ENCODE peak calls at places on chromosomes 7 and 10, in six cellular contexts. One of them, this sample, is unnamed.

GRCh38 chr7:72413290-72413689 is 1.2 kb upstream of the CALN1 start:
- DNase-seq in foreskin keratinocyte: no peak
- DNase-seq in NCI-H82: no peak
- DNase-seq in nucleus accumbens: no peak
- DNase-seq in endothelial cell: no peak
- DNase-seq in stimulated activated CD4-positive, alpha-beta T cell treated with anti-CD3 and anti-CD28 coated beads, Interleukin-4, amount 100 ng/mL, for 24 hours: no peak
- DNase-seq in this sample: no peak

GRCh38 chr7:76358053-76358477 is 726 bp downstream of the YWHAG start:
- DNase-seq in NCI-H82: peak
- DNase-seq in stimulated activated CD4-positive, alpha-beta T cell treated with anti-CD3 and anti-CD28 coated beads, Interleukin-4, amount 100 ng/mL, for 24 hours: peak
- DNase-seq in nucleus accumbens: peak
- DNase-seq in endothelial cell: peak
- DNase-seq in foreskin keratinocyte: no peak
- DNase-seq in this sample: no peak

GRCh38 chr10:68423522-68423921 is 16.4 kb upstream of the RUFY2 start:
- DNase-seq in stimulated activated CD4-positive, alpha-beta T cell treated with anti-CD3 and anti-CD28 coated beads, Interleukin-4, amount 100 ng/mL, for 24 hours: peak
- DNase-seq in nucleus accumbens: no peak
- DNase-seq in foreskin keratinocyte: no peak
- DNase-seq in endothelial cell: peak
- DNase-seq in NCI-H82: no peak
- DNase-seq in this sample: no peak

GRCh38 chr7:18638594-18639452 is 143.3 kb downstream of the HDAC9 start:
- DNase-seq in NCI-H82: no peak
- DNase-seq in foreskin keratinocyte: no peak
- DNase-seq in endothelial cell: no peak
- DNase-seq in nucleus accumbens: no peak
- DNase-seq in stimulated activated CD4-positive, alpha-beta T cell treated with anti-CD3 and anti-CD28 coated beads, Interleukin-4, amount 100 ng/mL, for 24 hours: peak
- DNase-seq in this sample: no peak

GRCh38 chr7:50068850-50069551 is 24.0 kb downstream of the ZPBP start:
- DNase-seq in foreskin keratinocyte: peak
- DNase-seq in stimulated activated CD4-positive, alpha-beta T cell treated with anti-CD3 and anti-CD28 coated beads, Interleukin-4, amount 100 ng/mL, for 24 hours: peak
- DNase-seq in endothelial cell: no peak
- DNase-seq in NCI-H82: no peak
- DNase-seq in nucleus accumbens: peak
- DNase-seq in this sample: peak

GRCh38 chr10:32207544-32207943 is 139.4 kb downstream of the EPC1 start:
- DNase-seq in foreskin keratinocyte: no peak
- DNase-seq in stimulated activated CD4-positive, alpha-beta T cell treated with anti-CD3 and anti-CD28 coated beads, Interleukin-4, amount 100 ng/mL, for 24 hours: peak
- DNase-seq in NCI-H82: peak
- DNase-seq in nucleus accumbens: no peak
- DNase-seq in endothelial cell: peak
- DNase-seq in this sample: no peak

GRCh38 chr7:94301024-94301588 is 93.6 kb upstream of the COL1A2 start:
- DNase-seq in NCI-H82: peak
- DNase-seq in stimulated activated CD4-positive, alpha-beta T cell treated with anti-CD3 and anti-CD28 coated beads, Interleukin-4, amount 100 ng/mL, for 24 hours: no peak
- DNase-seq in nucleus accumbens: no peak
- DNase-seq in foreskin keratinocyte: peak
- DNase-seq in endothelial cell: peak
- DNase-seq in this sample: peak

GRCh38 chr7:10934292-10934691 is 39.4 kb upstream of the PHF14 start:
- DNase-seq in foreskin keratinocyte: no peak
- DNase-seq in endothelial cell: no peak
- DNase-seq in nucleus accumbens: no peak
- DNase-seq in NCI-H82: no peak
- DNase-seq in stimulated activated CD4-positive, alpha-beta T cell treated with anti-CD3 and anti-CD28 coated beads, Interleukin-4, amount 100 ng/mL, for 24 hours: no peak
- DNase-seq in this sample: no peak

GRCh38 chr10:17026686-17027485 is 102.7 kb downstream of the CUBN start:
- DNase-seq in NCI-H82: no peak
- DNase-seq in stimulated activated CD4-positive, alpha-beta T cell treated with anti-CD3 and anti-CD28 coated beads, Interleukin-4, amount 100 ng/mL, for 24 hours: peak
- DNase-seq in foreskin keratinocyte: peak
- DNase-seq in endothelial cell: no peak
- DNase-seq in nucleus accumbens: no peak
- DNase-seq in this sample: no peak

GRCh38 chr10:88091490-88092061 is 228.2 kb downstream of the PTEN start:
- DNase-seq in stimulated activated CD4-positive, alpha-beta T cell treated with anti-CD3 and anti-CD28 coated beads, Interleukin-4, amount 100 ng/mL, for 24 hours: peak
- DNase-seq in NCI-H82: no peak
- DNase-seq in nucleus accumbens: no peak
- DNase-seq in endothelial cell: no peak
- DNase-seq in foreskin keratinocyte: peak
- DNase-seq in this sample: peak

GRCh38 chr7:150908173-150908572 is 55.9 kb downstream of the AOC1 start:
- DNase-seq in nucleus accumbens: no peak
- DNase-seq in stimulated activated CD4-positive, alpha-beta T cell treated with anti-CD3 and anti-CD28 coated beads, Interleukin-4, amount 100 ng/mL, for 24 hours: no peak
- DNase-seq in foreskin keratinocyte: no peak
- DNase-seq in NCI-H82: no peak
- DNase-seq in endothelial cell: no peak
- DNase-seq in this sample: no peak

GRCh38 chr7:155412416-155413253 is 45.3 kb upstream of the EN2 start:
- DNase-seq in stimulated activated CD4-positive, alpha-beta T cell treated with anti-CD3 and anti-CD28 coated beads, Interleukin-4, amount 100 ng/mL, for 24 hours: peak
- DNase-seq in NCI-H82: peak
- DNase-seq in nucleus accumbens: peak
- DNase-seq in foreskin keratinocyte: no peak
- DNase-seq in endothelial cell: peak
- DNase-seq in this sample: no peak

GRCh38 chr7:157855016-157855415 is 518.2 kb downstream of the DNAJB6 start:
- DNase-seq in foreskin keratinocyte: no peak
- DNase-seq in stimulated activated CD4-positive, alpha-beta T cell treated with anti-CD3 and anti-CD28 coated beads, Interleukin-4, amount 100 ng/mL, for 24 hours: no peak
- DNase-seq in endothelial cell: no peak
- DNase-seq in NCI-H82: no peak
- DNase-seq in nucleus accumbens: no peak
- DNase-seq in this sample: no peak

GRCh38 chr10:11210211-11210922 is 192.7 kb downstream of the CELF2 start:
- DNase-seq in NCI-H82: no peak
- DNase-seq in stimulated activated CD4-positive, alpha-beta T cell treated with anti-CD3 and anti-CD28 coated beads, Interleukin-4, amount 100 ng/mL, for 24 hours: no peak
- DNase-seq in foreskin keratinocyte: no peak
- DNase-seq in nucleus accumbens: no peak
- DNase-seq in endothelial cell: no peak
- DNase-seq in this sample: no peak

GRCh38 chr7:106848851-106849442 is 16.1 kb upstream of the PIK3CG start:
- DNase-seq in nucleus accumbens: no peak
- DNase-seq in stimulated activated CD4-positive, alpha-beta T cell treated with anti-CD3 and anti-CD28 coated beads, Interleukin-4, amount 100 ng/mL, for 24 hours: no peak
- DNase-seq in endothelial cell: no peak
- DNase-seq in foreskin keratinocyte: no peak
- DNase-seq in NCI-H82: no peak
- DNase-seq in this sample: no peak

GRCh38 chr10:71623986-71624291 is 95.6 kb downstream of the C10orf105 start:
- DNase-seq in foreskin keratinocyte: no peak
- DNase-seq in NCI-H82: no peak
- DNase-seq in stimulated activated CD4-positive, alpha-beta T cell treated with anti-CD3 and anti-CD28 coated beads, Interleukin-4, amount 100 ng/mL, for 24 hours: no peak
- DNase-seq in endothelial cell: no peak
- DNase-seq in nucleus accumbens: no peak
- DNase-seq in this sample: no peak

GRCh38 chr10:22805304-22805703 is 90.9 kb upstream of the PIP4K2A start:
- DNase-seq in endothelial cell: no peak
- DNase-seq in NCI-H82: peak
- DNase-seq in nucleus accumbens: peak
- DNase-seq in stimulated activated CD4-positive, alpha-beta T cell treated with anti-CD3 and anti-CD28 coated beads, Interleukin-4, amount 100 ng/mL, for 24 hours: no peak
- DNase-seq in foreskin keratinocyte: no peak
- DNase-seq in this sample: no peak

GRCh38 chr7:74029991-74030415 is 2.0 kb downstream of the ELN start:
- DNase-seq in stimulated activated CD4-positive, alpha-beta T cell treated with anti-CD3 and anti-CD28 coated beads, Interleukin-4, amount 100 ng/mL, for 24 hours: no peak
- DNase-seq in nucleus accumbens: peak
- DNase-seq in foreskin keratinocyte: no peak
- DNase-seq in endothelial cell: no peak
- DNase-seq in NCI-H82: peak
- DNase-seq in this sample: no peak

GRCh38 chr7:50394315-50394714 is 55.8 kb downstream of the FIGNL1 start:
- DNase-seq in endothelial cell: no peak
- DNase-seq in nucleus accumbens: no peak
- DNase-seq in stimulated activated CD4-positive, alpha-beta T cell treated with anti-CD3 and anti-CD28 coated beads, Interleukin-4, amount 100 ng/mL, for 24 hours: no peak
- DNase-seq in NCI-H82: no peak
- DNase-seq in foreskin keratinocyte: no peak
- DNase-seq in this sample: no peak

GRCh38 chr10:101330236-101331225 is 23.4 kb upstream of the BTRC start:
- DNase-seq in foreskin keratinocyte: peak
- DNase-seq in endothelial cell: no peak
- DNase-seq in nucleus accumbens: peak
- DNase-seq in NCI-H82: peak
- DNase-seq in stimulated activated CD4-positive, alpha-beta T cell treated with anti-CD3 and anti-CD28 coated beads, Interleukin-4, amount 100 ng/mL, for 24 hours: no peak
- DNase-seq in this sample: peak

GRCh38 chr7:132276252-132276651 is 300.0 kb downstream of the PLXNA4 start:
- DNase-seq in foreskin keratinocyte: no peak
- DNase-seq in NCI-H82: peak
- DNase-seq in stimulated activated CD4-positive, alpha-beta T cell treated with anti-CD3 and anti-CD28 coated beads, Interleukin-4, amount 100 ng/mL, for 24 hours: no peak
- DNase-seq in nucleus accumbens: no peak
- DNase-seq in endothelial cell: no peak
- DNase-seq in this sample: no peak

GRCh38 chr10:28075424-28075823 is 76.5 kb upstream of the ODAD2 start:
- DNase-seq in foreskin keratinocyte: no peak
- DNase-seq in NCI-H82: no peak
- DNase-seq in endothelial cell: no peak
- DNase-seq in stimulated activated CD4-positive, alpha-beta T cell treated with anti-CD3 and anti-CD28 coated beads, Interleukin-4, amount 100 ng/mL, for 24 hours: no peak
- DNase-seq in nucleus accumbens: no peak
- DNase-seq in this sample: no peak

GRCh38 chr10:93083743-93084539 is 10.2 kb downstream of the CYP26A1 start:
- DNase-seq in foreskin keratinocyte: no peak
- DNase-seq in NCI-H82: no peak
- DNase-seq in stimulated activated CD4-positive, alpha-beta T cell treated with anti-CD3 and anti-CD28 coated beads, Interleukin-4, amount 100 ng/mL, for 24 hours: no peak
- DNase-seq in nucleus accumbens: no peak
- DNase-seq in endothelial cell: no peak
- DNase-seq in this sample: no peak

GRCh38 chr7:157495594-157495993 is 158.8 kb downstream of the DNAJB6 start:
- DNase-seq in endothelial cell: no peak
- DNase-seq in NCI-H82: no peak
- DNase-seq in foreskin keratinocyte: no peak
- DNase-seq in nucleus accumbens: no peak
- DNase-seq in stimulated activated CD4-positive, alpha-beta T cell treated with anti-CD3 and anti-CD28 coated beads, Interleukin-4, amount 100 ng/mL, for 24 hours: peak
- DNase-seq in this sample: no peak

GRCh38 chr7:122258971-122259370 is 45.6 kb downstream of the FEZF1 start:
- DNase-seq in stimulated activated CD4-positive, alpha-beta T cell treated with anti-CD3 and anti-CD28 coated beads, Interleukin-4, amount 100 ng/mL, for 24 hours: no peak
- DNase-seq in endothelial cell: no peak
- DNase-seq in NCI-H82: no peak
- DNase-seq in nucleus accumbens: no peak
- DNase-seq in foreskin keratinocyte: no peak
- DNase-seq in this sample: no peak

GRCh38 chr10:113648478-113648877 is 15.4 kb downstream of the NRAP start:
- DNase-seq in NCI-H82: no peak
- DNase-seq in endothelial cell: no peak
- DNase-seq in stimulated activated CD4-positive, alpha-beta T cell treated with anti-CD3 and anti-CD28 coated beads, Interleukin-4, amount 100 ng/mL, for 24 hours: no peak
- DNase-seq in nucleus accumbens: no peak
- DNase-seq in foreskin keratinocyte: no peak
- DNase-seq in this sample: no peak

GRCh38 chr7:41298343-41298875 is 404.5 kb downstream of the INHBA start:
- DNase-seq in NCI-H82: no peak
- DNase-seq in stimulated activated CD4-positive, alpha-beta T cell treated with anti-CD3 and anti-CD28 coated beads, Interleukin-4, amount 100 ng/mL, for 24 hours: no peak
- DNase-seq in nucleus accumbens: no peak
- DNase-seq in endothelial cell: no peak
- DNase-seq in foreskin keratinocyte: no peak
- DNase-seq in this sample: no peak

GRCh38 chr7:99121496-99122021 is 22.3 kb downstream of the SMURF1 start:
- DNase-seq in endothelial cell: no peak
- DNase-seq in NCI-H82: no peak
- DNase-seq in stimulated activated CD4-positive, alpha-beta T cell treated with anti-CD3 and anti-CD28 coated beads, Interleukin-4, amount 100 ng/mL, for 24 hours: no peak
- DNase-seq in foreskin keratinocyte: no peak
- DNase-seq in nucleus accumbens: no peak
- DNase-seq in this sample: no peak

GRCh38 chr10:62961951-62962523 is 145.9 kb upstream of the EGR2 start:
- DNase-seq in NCI-H82: no peak
- DNase-seq in endothelial cell: no peak
- DNase-seq in foreskin keratinocyte: no peak
- DNase-seq in stimulated activated CD4-positive, alpha-beta T cell treated with anti-CD3 and anti-CD28 coated beads, Interleukin-4, amount 100 ng/mL, for 24 hours: no peak
- DNase-seq in nucleus accumbens: peak
- DNase-seq in this sample: no peak

GRCh38 chr7:70694357-70694908 is 437.5 kb upstream of the GALNT17 start:
- DNase-seq in foreskin keratinocyte: no peak
- DNase-seq in stimulated activated CD4-positive, alpha-beta T cell treated with anti-CD3 and anti-CD28 coated beads, Interleukin-4, amount 100 ng/mL, for 24 hours: no peak
- DNase-seq in nucleus accumbens: peak
- DNase-seq in NCI-H82: peak
- DNase-seq in endothelial cell: peak
- DNase-seq in this sample: no peak

GRCh38 chr10:97765201-97765600 is 6.6 kb downstream of the SFRP5 start:
- DNase-seq in nucleus accumbens: no peak
- DNase-seq in endothelial cell: no peak
- DNase-seq in stimulated activated CD4-positive, alpha-beta T cell treated with anti-CD3 and anti-CD28 coated beads, Interleukin-4, amount 100 ng/mL, for 24 hours: no peak
- DNase-seq in foreskin keratinocyte: no peak
- DNase-seq in NCI-H82: peak
- DNase-seq in this sample: no peak

GRCh38 chr7:151925446-151926335 is 30.6 kb upstream of the GALNTL5 start:
- DNase-seq in stimulated activated CD4-positive, alpha-beta T cell treated with anti-CD3 and anti-CD28 coated beads, Interleukin-4, amount 100 ng/mL, for 24 hours: no peak
- DNase-seq in endothelial cell: no peak
- DNase-seq in NCI-H82: no peak
- DNase-seq in foreskin keratinocyte: no peak
- DNase-seq in nucleus accumbens: no peak
- DNase-seq in this sample: no peak

GRCh38 chr7:87645446-87645845 is 17.2 kb downstream of the RUNDC3B start:
- DNase-seq in nucleus accumbens: no peak
- DNase-seq in NCI-H82: no peak
- DNase-seq in foreskin keratinocyte: no peak
- DNase-seq in endothelial cell: no peak
- DNase-seq in stimulated activated CD4-positive, alpha-beta T cell treated with anti-CD3 and anti-CD28 coated beads, Interleukin-4, amount 100 ng/mL, for 24 hours: no peak
- DNase-seq in this sample: no peak

GRCh38 chr7:112459645-112460044 is 9.4 kb downstream of the IFRD1 start:
- DNase-seq in nucleus accumbens: no peak
- DNase-seq in foreskin keratinocyte: no peak
- DNase-seq in endothelial cell: no peak
- DNase-seq in stimulated activated CD4-positive, alpha-beta T cell treated with anti-CD3 and anti-CD28 coated beads, Interleukin-4, amount 100 ng/mL, for 24 hours: no peak
- DNase-seq in NCI-H82: no peak
- DNase-seq in this sample: no peak

GRCh38 chr10:44874176-44874575 is 37.0 kb upstream of the TMEM72 start:
- DNase-seq in stimulated activated CD4-positive, alpha-beta T cell treated with anti-CD3 and anti-CD28 coated beads, Interleukin-4, amount 100 ng/mL, for 24 hours: no peak
- DNase-seq in NCI-H82: no peak
- DNase-seq in endothelial cell: no peak
- DNase-seq in foreskin keratinocyte: no peak
- DNase-seq in nucleus accumbens: no peak
- DNase-seq in this sample: no peak

GRCh38 chr7:74454948-74455804 is 1.5 kb downstream of the GTF2IRD1 start:
- DNase-seq in stimulated activated CD4-positive, alpha-beta T cell treated with anti-CD3 and anti-CD28 coated beads, Interleukin-4, amount 100 ng/mL, for 24 hours: no peak
- DNase-seq in NCI-H82: peak
- DNase-seq in nucleus accumbens: peak
- DNase-seq in foreskin keratinocyte: no peak
- DNase-seq in endothelial cell: no peak
- DNase-seq in this sample: no peak

GRCh38 chr7:104767826-104768536 is 246.0 kb upstream of the KMT2E start:
- DNase-seq in NCI-H82: no peak
- DNase-seq in nucleus accumbens: peak
- DNase-seq in stimulated activated CD4-positive, alpha-beta T cell treated with anti-CD3 and anti-CD28 coated beads, Interleukin-4, amount 100 ng/mL, for 24 hours: no peak
- DNase-seq in endothelial cell: no peak
- DNase-seq in foreskin keratinocyte: no peak
- DNase-seq in this sample: no peak

GRCh38 chr7:43703573-43703972 is 25.8 kb downstream of the COA1 start:
- DNase-seq in stimulated activated CD4-positive, alpha-beta T cell treated with anti-CD3 and anti-CD28 coated beads, Interleukin-4, amount 100 ng/mL, for 24 hours: no peak
- DNase-seq in nucleus accumbens: no peak
- DNase-seq in NCI-H82: no peak
- DNase-seq in endothelial cell: no peak
- DNase-seq in foreskin keratinocyte: no peak
- DNase-seq in this sample: no peak